ENCODE peak calls at places on chromosomes 1 and 21, in six cellular contexts. C, F, E, J, K and M are unnamed samples.

GRCh38 chr1:208437416-208437815 is 193.2 kb upstream of the PLXNA2 start:
- DNase-seq in C (no peak), F (no peak), E (no peak), J (no peak), K (no peak), M (no peak)

GRCh38 chr21:45417256-45417950 is 12.4 kb downstream of the COL18A1 start:
- DNase-seq in C (no peak), F (no peak), E (no peak), J (no peak), K (no peak), M (no peak)

GRCh38 chr1:244456586-244456985 is 4.5 kb upstream of the CATSPERE start:
- DNase-seq in C (no peak), F (no peak), E (no peak), J (no peak), K (no peak), M (peak)

GRCh38 chr1:108686609-108687313 is 5.3 kb upstream of the PRPF38B start:
- DNase-seq in C (peak), F (no peak), E (no peak), J (peak), K (no peak), M (no peak)

GRCh38 chr1:203031467-203031866 is 5.2 kb downstream of the PPFIA4 start:
- DNase-seq in C (no peak), F (no peak), E (no peak), J (peak), K (no peak), M (no peak)

GRCh38 chr1:219422811-219423598 is 189.9 kb downstream of the ZC3H11B start:
- DNase-seq in C (no peak), F (no peak), E (no peak), J (no peak), K (no peak), M (no peak)

GRCh38 chr1:29966526-29967045 is 730.3 kb downstream of the PTPRU start:
- DNase-seq in C (no peak), F (no peak), E (no peak), J (no peak), K (no peak), M (no peak)

GRCh38 chr1:94599090-94599813 is 57.7 kb upstream of the F3 start:
- DNase-seq in C (no peak), F (no peak), E (peak), J (peak), K (no peak), M (no peak)

GRCh38 chr1:94743866-94744265 is 76.3 kb upstream of the SLC44A3 start:
- DNase-seq in C (no peak), F (no peak), E (no peak), J (peak), K (no peak), M (no peak)

GRCh38 chr1:81446006-81446669 is 354.6 kb upstream of the ADGRL2 start:
- DNase-seq in C (no peak), F (no peak), E (no peak), J (no peak), K (no peak), M (no peak)

GRCh38 chr1:27010226-27010994 is 2.2 kb downstream of the TENT5B start:
- DNase-seq in C (no peak), F (no peak), E (no peak), J (peak), K (no peak), M (no peak)

GRCh38 chr1:244450597-244451538 is 841 bp downstream of the ADSS2 start:
- DNase-seq in C (no peak), F (peak), E (peak), J (peak), K (no peak), M (peak)

GRCh38 chr21:17414766-17415165 is 98.1 kb upstream of the CXADR start:
- DNase-seq in C (no peak), F (no peak), E (no peak), J (no peak), K (no peak), M (no peak)

GRCh38 chr21:38691626-38692025 is 114.1 kb upstream of the ETS2 start:
- DNase-seq in C (no peak), F (no peak), E (no peak), J (no peak), K (no peak), M (no peak)

GRCh38 chr1:21663251-21663950 is 5.8 kb downstream of the RAP1GAP start:
- DNase-seq in C (no peak), F (no peak), E (no peak), J (no peak), K (no peak), M (no peak)

GRCh38 chr1:11913291-11913690 is 12.9 kb downstream of the KIAA2013 start:
- DNase-seq in C (no peak), F (no peak), E (no peak), J (no peak), K (no peak), M (no peak)

GRCh38 chr1:202023033-202023433 is 12.6 kb downstream of the ELF3 start:
- DNase-seq in C (no peak), F (no peak), E (no peak), J (peak), K (no peak), M (no peak)

GRCh38 chr1:24765308-24765988 is 20.2 kb downstream of the CLIC4 start:
- DNase-seq in C (no peak), F (no peak), E (no peak), J (no peak), K (no peak), M (no peak)

GRCh38 chr1:12450090-12450764 is 167.8 kb downstream of the DHRS3 start:
- DNase-seq in C (no peak), F (no peak), E (no peak), J (no peak), K (no peak), M (no peak)

GRCh38 chr1:3327936-3328590 is 126.4 kb upstream of the ARHGEF16 start:
- DNase-seq in C (no peak), F (no peak), E (no peak), J (no peak), K (no peak), M (no peak)

GRCh38 chr1:64049900-64050540 is 153.4 kb upstream of the UBE2U start:
- DNase-seq in C (no peak), F (no peak), E (no peak), J (peak), K (no peak), M (no peak)

GRCh38 chr1:65001238-65001792 is 35.0 kb upstream of the JAK1 start:
- DNase-seq in C (peak), F (peak), E (peak), J (no peak), K (peak), M (no peak)

GRCh38 chr1:1889847-1890505 is 911 bp downstream of the GNB1 start:
- DNase-seq in C (no peak), F (peak), E (peak), J (peak), K (no peak), M (peak)

GRCh38 chr1:59055908-59056719 is 240.8 kb upstream of the FGGY start:
- DNase-seq in C (no peak), F (no peak), E (no peak), J (no peak), K (no peak), M (peak)

GRCh38 chr1:116325922-116326321 is 47.1 kb upstream of the ATP1A1 start:
- DNase-seq in C (no peak), F (no peak), E (no peak), J (peak), K (no peak), M (no peak)

GRCh38 chr1:156641761-156642264 is at the start of gene BCAN:
- DNase-seq in C (no peak), F (peak), E (peak), J (peak), K (no peak), M (peak)

GRCh38 chr1:61742620-61743431 is 546 bp downstream of the PATJ start:
- DNase-seq in C (peak), F (peak), E (peak), J (peak), K (no peak), M (peak)

GRCh38 chr1:31802190-31803150 is 13.4 kb downstream of the SPOCD1 start:
- DNase-seq in C (no peak), F (no peak), E (no peak), J (no peak), K (no peak), M (no peak)

GRCh38 chr1:45400049-45400448 is 59.8 kb upstream of the MUTYH start:
- DNase-seq in C (no peak), F (no peak), E (no peak), J (no peak), K (no peak), M (no peak)

GRCh38 chr1:245893025-245893424 is 614.1 kb downstream of the SMYD3 start:
- DNase-seq in C (no peak), F (no peak), E (no peak), J (no peak), K (no peak), M (no peak)

GRCh38 chr21:40595806-40596205 is 251.2 kb downstream of the DSCAM start:
- DNase-seq in C (no peak), F (no peak), E (no peak), J (no peak), K (no peak), M (no peak)

GRCh38 chr1:150530491-150531159 is 15.1 kb downstream of the FALEC start:
- DNase-seq in C (no peak), F (no peak), E (no peak), J (no peak), K (no peak), M (no peak)

GRCh38 chr21:42833859-42834729 is 45.2 kb downstream of the WDR4 start:
- DNase-seq in C (no peak), F (no peak), E (no peak), J (peak), K (no peak), M (no peak)

GRCh38 chr21:44267655-44268142 is 6.0 kb upstream of the DNMT3L start:
- DNase-seq in C (no peak), F (no peak), E (no peak), J (no peak), K (no peak), M (no peak)